ENCODE peak calls at places on chromosomes 5 and 9, in four cellular contexts. G is body of pancreas, W is ovary, E is A549. L is an unnamed sample.

GRCh38 chr9:134618823-134619454 is 22.7 kb upstream of the COL5A1 start:
- DNase-seq in G (no peak), W (no peak), E (no peak), L (no peak)

GRCh38 chr5:123549256-123549904 is 37.4 kb downstream of the CSNK1G3 start:
- DNase-seq in G (no peak), W (no peak), E (no peak), L (no peak)

GRCh38 chr5:58497956-58498942 is 7.0 kb downstream of the GAPT start:
- DNase-seq in G (peak), W (peak), E (peak), L (peak)

GRCh38 chr5:168477060-168477459 is 9.2 kb upstream of the RARS1 start:
- DNase-seq in G (no peak), W (no peak), E (no peak), L (no peak)

GRCh38 chr9:80605129-80605528 is 1033.4 kb downstream of the TLE4 start:
- DNase-seq in G (no peak), W (no peak), E (peak), L (no peak)

GRCh38 chr9:110337727-110338522 is at the start of gene TXNDC8:
- DNase-seq in G (no peak), W (no peak), E (no peak), L (no peak)

GRCh38 chr9:15606667-15607472 is 54.0 kb downstream of the CCDC171 start:
- DNase-seq in G (peak), W (no peak), E (peak), L (no peak)

GRCh38 chr9:929719-930118 is 46.7 kb upstream of the DMRT3 start:
- DNase-seq in G (no peak), W (no peak), E (no peak), L (no peak)

GRCh38 chr9:83200531-83200930 is 137.6 kb upstream of the RASEF start:
- DNase-seq in G (no peak), W (no peak), E (no peak), L (no peak)

GRCh38 chr9:34381323-34381722 is 4.6 kb upstream of the MYORG start:
- DNase-seq in G (no peak), W (no peak), E (no peak), L (no peak)

DNA sequence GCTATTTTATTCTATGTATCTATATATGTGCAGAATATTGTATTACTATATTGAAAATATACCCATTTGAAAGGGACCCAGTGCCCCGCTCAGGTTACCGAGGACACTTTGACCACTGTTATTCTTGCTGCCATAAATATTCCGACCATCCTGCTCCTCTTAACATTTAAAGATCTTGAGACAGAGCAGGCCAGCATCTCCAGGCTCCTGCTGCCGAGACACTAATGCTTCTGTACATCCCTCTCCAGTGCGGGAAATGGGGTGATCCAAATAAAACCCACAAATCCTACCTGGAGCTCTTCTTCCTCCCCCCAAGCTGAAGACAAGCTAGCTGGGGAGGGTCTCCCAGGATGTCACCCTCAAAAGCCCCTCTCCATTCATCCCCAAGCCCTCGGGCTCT is 3.9 kb downstream of the SH3PXD2B start:
- DNase-seq in G (no peak), W (no peak), E (no peak), L (no peak)
- H3K27ac ChIP-seq in G (no peak), W (peak), E (no peak), L (no peak)

GRCh38 chr9:86280580-86280979 is 1.8 kb downstream of the ISCA1 start:
- DNase-seq in G (no peak), W (no peak), E (no peak), L (no peak)
- H3K4me3 ChIP-seq in G (no peak), W (no peak), E (peak), L (no peak)

GRCh38 chr9:112366591-112366990 is 13.3 kb upstream of the HSDL2 start:
- DNase-seq in G (no peak), W (no peak), E (no peak), L (no peak)
- TF ChIP-seq CTCF in G (no peak), W (no peak), E (no peak), L (no peak)

GRCh38 chr5:6488021-6488420 is 39.4 kb downstream of the UBE2QL1 start:
- DNase-seq in G (no peak), W (no peak), E (no peak), L (no peak)

GRCh38 chr5:6484899-6485298 is 36.2 kb downstream of the UBE2QL1 start:
- DNase-seq in G (no peak), W (no peak), E (no peak), L (no peak)

GRCh38 chr5:6485441-6485840 is 36.8 kb downstream of the UBE2QL1 start:
- DNase-seq in G (no peak), W (no peak), E (no peak), L (no peak)

GRCh38 chr5:6484446-6484845 is 35.8 kb downstream of the UBE2QL1 start:
- DNase-seq in G (no peak), W (no peak), E (no peak), L (no peak)

GRCh38 chr5:6486074-6486473 is 37.4 kb downstream of the UBE2QL1 start:
- DNase-seq in G (no peak), W (no peak), E (no peak), L (no peak)
- H3K27ac ChIP-seq in G (no peak), W (no peak), E (no peak), L (no peak)

GRCh38 chr9:120935383-120935857 is 8.8 kb upstream of the TRAF1 start:
- DNase-seq in G (peak), W (peak), E (peak), L (peak)
- H3K4me3 ChIP-seq in G (no peak), W (no peak), E (no peak), L (no peak)